ENCODE peak calls at places on chromosomes 4 and X, in four cellular contexts. M, A, Q and N are unnamed samples.

GRCh38 chr4:147725673-147726072 is 6.2 kb upstream of the ARHGAP10 start:
- DNase-seq in M (no peak), A (no peak), Q (no peak), N (no peak)

GRCh38 chr4:106149026-106149425 is 167.0 kb downstream of the TBCK start:
- DNase-seq in M (no peak), A (no peak), Q (no peak), N (no peak)

GRCh38 chr4:172897046-172897445 is 271.6 kb upstream of the GALNT7 start:
- DNase-seq in M (no peak), A (no peak), Q (no peak), N (no peak)

GRCh38 chr4:8860892-8861575 is 10.6 kb downstream of the HMX1 start:
- DNase-seq in M (no peak), A (no peak), Q (no peak), N (no peak)

GRCh38 chrX:72158773-72159172 is 22.8 kb upstream of the PIN4 start:
- DNase-seq in M (no peak), A (no peak), Q (no peak), N (no peak)

GRCh38 chr4:40594261-40595178 is 35.1 kb downstream of the RBM47 start:
- DNase-seq in M (no peak), A (no peak), Q (no peak), N (no peak)

GRCh38 chr4:74738756-74739155 is 55.6 kb downstream of the BTC start:
- DNase-seq in M (no peak), A (no peak), Q (no peak), N (no peak)

GRCh38 chr4:6910340-6910959 is 824 bp downstream of the TBC1D14 start:
- DNase-seq in M (no peak), A (no peak), Q (no peak), N (no peak)

GRCh38 chr4:48103483-48104139 is 30.4 kb downstream of the TXK start:
- DNase-seq in M (no peak), A (no peak), Q (no peak), N (no peak)

GRCh38 chr4:177250056-177250696 is 59.5 kb upstream of the NEIL3 start:
- DNase-seq in M (peak; percentile 65), A (peak; percentile 85), Q (no peak), N (peak; percentile 25)

GRCh38 chrX:12411831-12412230 is 273.6 kb downstream of the FRMPD4 start:
- DNase-seq in M (no peak), A (no peak), Q (no peak), N (no peak)

GRCh38 chrX:139931646-139932076 is 1.2 kb downstream of the ATP11C start:
- DNase-seq in M (peak; percentile 25), A (no peak), Q (no peak), N (no peak)

GRCh38 chrX:7690842-7691241 is 152.1 kb upstream of the VCX start:
- DNase-seq in M (no peak), A (no peak), Q (no peak), N (no peak)

GRCh38 chr4:123463869-123464268 is 67.3 kb downstream of the SPRY1 start:
- DNase-seq in M (no peak), A (no peak), Q (no peak), N (no peak)

GRCh38 chr4:187238646-187239045 is 515.0 kb upstream of the FAT1 start:
- DNase-seq in M (no peak), A (no peak), Q (no peak), N (no peak)

GRCh38 chr4:70583952-70584834 is 7.9 kb upstream of the AMBN start:
- DNase-seq in M (no peak), A (no peak), Q (no peak), N (no peak)

GRCh38 chr4:1234811-1235292 is 14.1 kb downstream of the CTBP1 start:
- DNase-seq in M (no peak), A (peak; percentile 56), Q (no peak), N (no peak)

GRCh38 chr4:106893903-106894302 is 142.2 kb downstream of the DKK2 start:
- DNase-seq in M (no peak), A (no peak), Q (no peak), N (no peak)

GRCh38 chr4:123421227-123421941 is 24.8 kb downstream of the SPRY1 start:
- DNase-seq in M (no peak), A (no peak), Q (no peak), N (no peak)

GRCh38 chr4:121742794-121743193 is 22.2 kb downstream of the SMIM43 start:
- DNase-seq in M (no peak), A (no peak), Q (no peak), N (no peak)

GRCh38 chrX:84876876-84877275 is 126.8 kb upstream of the APOOL start:
- DNase-seq in M (no peak), A (no peak), Q (no peak), N (no peak)

GRCh38 chrX:112520124-112520523 is 159.6 kb downstream of the LHFPL1 start:
- DNase-seq in M (no peak), A (no peak), Q (no peak), N (no peak)

GRCh38 chr4:140609548-140610425 is 41.0 kb upstream of the UCP1 start:
- DNase-seq in M (no peak), A (no peak), Q (no peak), N (peak; percentile 46)

GRCh38 chr4:102449751-102450352 is 51.3 kb upstream of the NFKB1 start:
- DNase-seq in M (peak; percentile 11), A (no peak), Q (no peak), N (no peak)
- TF ChIP-seq CTCF in M (peak; percentile 74), A (peak; percentile 63), Q (peak; percentile 46), N (peak; percentile 77)

GRCh38 chr4:111984169-111984873 is 160.9 kb upstream of the FAM241A start:
- DNase-seq in M (no peak), A (peak; percentile 35), Q (no peak), N (no peak)
- TF ChIP-seq CTCF in M (no peak), A (no peak), Q (no peak), N (no peak)

GRCh38 chr4:2930821-2931764 is 32.1 kb downstream of the NOP14 start:
- DNase-seq in M (no peak), A (peak; percentile 78), Q (no peak), N (no peak)
- TF ChIP-seq CTCF in M (peak; percentile 34), A (no peak), Q (no peak), N (no peak)

DNA sequence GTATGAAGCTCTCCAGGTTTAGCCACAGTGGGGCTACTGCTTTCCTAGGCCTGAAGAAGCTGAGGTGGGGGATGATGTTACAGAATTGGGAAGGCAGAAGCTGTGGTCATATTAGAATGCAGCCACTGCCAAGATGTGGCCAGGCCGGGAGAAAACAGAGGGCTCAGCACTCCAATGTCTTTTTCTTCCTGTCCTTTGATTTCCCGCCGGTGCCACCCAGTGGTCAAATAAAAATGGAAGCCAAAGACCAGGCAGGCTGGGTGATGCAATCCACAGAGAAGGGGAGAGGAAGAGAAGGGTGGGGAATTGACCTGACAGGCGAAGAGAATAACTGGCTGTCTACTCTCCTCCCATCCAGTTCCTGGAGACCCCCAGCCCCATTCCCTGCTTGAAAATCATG is 94.9 kb upstream of the SHISA3 start:
- DNase-seq in M (no peak), A (no peak), Q (no peak), N (no peak)
- TF ChIP-seq CTCF in M (peak; percentile 29), A (peak; percentile 12), Q (no peak), N (peak; percentile 56)

DNA sequence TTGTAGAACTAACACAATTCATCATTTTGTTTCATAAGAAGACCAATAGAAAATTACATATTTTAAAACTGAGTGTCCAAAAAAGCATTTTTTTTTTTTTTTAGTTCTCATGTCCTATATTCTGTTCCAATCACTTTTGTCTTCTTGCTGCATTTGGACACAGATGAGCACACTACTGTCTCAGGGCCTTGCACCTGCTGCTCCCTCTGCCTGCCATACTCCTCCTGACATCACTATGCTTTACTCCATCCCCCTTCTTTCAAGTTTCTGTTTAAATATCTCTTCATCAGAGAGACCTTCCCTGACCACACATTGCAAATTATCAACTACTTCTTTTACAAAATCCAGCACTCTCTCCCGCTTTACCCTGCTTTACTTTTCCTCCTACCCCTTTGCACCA is 230.7 kb upstream of the GK2 start:
- DNase-seq in M (no peak), A (no peak), Q (no peak), N (no peak)
- TF ChIP-seq CTCF in M (no peak), A (no peak), Q (no peak), N (no peak)